ENCODE peak calls at places on chromosomes 12 and 14, in six cellular contexts. F is DND-41, J is left ventricle myocardium inferior, V is breast epithelium, Z is fibroblast of mammary gland, S is H1. M is an unnamed sample.

GRCh38 chr14:105427412-105427811 is 7.8 kb downstream of the MTA1 start:
- DNase-seq in S (no peak), J (no peak), V (no peak), F (no peak), Z (no peak), M (no peak)

GRCh38 chr12:132429932-132430643 is 59.9 kb upstream of the FBRSL1 start:
- DNase-seq in V (no peak), S (no peak), F (peak; percentile 87), Z (no peak), J (no peak), M (peak; percentile 63)

GRCh38 chr12:122155705-122156104 is 18.3 kb downstream of the IL31 start:
- DNase-seq in S (no peak), Z (no peak), V (no peak), F (no peak), J (no peak), M (no peak)

GRCh38 chr12:76874491-76875190 is 4.2 kb downstream of the CSRP2 start:
- DNase-seq in V (no peak), J (no peak), S (no peak), Z (no peak), F (no peak), M (no peak)

GRCh38 chr14:61510736-61511557 is 184.4 kb upstream of the HIF1A start:
- DNase-seq in J (no peak), Z (no peak), F (no peak), S (no peak), V (no peak), M (no peak)

GRCh38 chr12:112456029-112456428 is 37.3 kb downstream of the PTPN11 start:
- DNase-seq in J (no peak), F (no peak), S (no peak), Z (no peak), V (no peak), M (no peak)

GRCh38 chr12:19576421-19576925 is 137.2 kb downstream of the AEBP2 start:
- DNase-seq in V (no peak), Z (no peak), J (no peak), S (no peak), F (no peak), M (no peak)

GRCh38 chr14:93311082-93311481 is 21.8 kb downstream of the BTBD7 start:
- DNase-seq in J (no peak), S (no peak), F (no peak), V (no peak), Z (no peak), M (no peak)

GRCh38 chr12:32603858-32604257 is 75.2 kb upstream of the DNM1L start:
- DNase-seq in V (no peak), J (no peak), Z (peak; percentile 94), F (no peak), S (no peak), M (no peak)

GRCh38 chr14:54787263-54787662 is 115.4 kb downstream of the GCH1 start:
- DNase-seq in V (no peak), J (no peak), S (no peak), F (no peak), Z (no peak), M (no peak)

GRCh38 chr12:107318804-107319535 is 225.6 kb upstream of the CRY1 start:
- DNase-seq in S (no peak), V (peak; percentile 20), Z (peak; percentile 41), J (no peak), F (no peak), M (no peak)

GRCh38 chr14:91444335-91445020 is 26.9 kb upstream of the CCDC88C start:
- DNase-seq in F (no peak), J (no peak), Z (no peak), S (no peak), V (no peak), M (no peak)

GRCh38 chr12:119230804-119231203 is 52.1 kb downstream of the HSPB8 start:
- DNase-seq in S (no peak), Z (no peak), V (no peak), F (no peak), J (no peak), M (no peak)

GRCh38 chr12:110929818-110930217 is 9.4 kb upstream of the MYL2 start:
- DNase-seq in Z (no peak), S (no peak), F (no peak), V (no peak), J (no peak), M (no peak)

GRCh38 chr12:39764944-39765560 is 145.4 kb upstream of the ABCD2 start:
- DNase-seq in S (no peak), J (no peak), F (no peak), V (no peak), Z (peak; percentile 61), M (no peak)

GRCh38 chr14:88791252-88791621 is 1.5 kb downstream of the EML5 start:
- DNase-seq in F (no peak), J (no peak), S (no peak), Z (no peak), V (no peak), M (no peak)

GRCh38 chr14:24734917-24735500 is 101.0 kb upstream of the GZMB start:
- DNase-seq in S (no peak), J (no peak), V (no peak), Z (peak; percentile 82), F (peak; percentile 24), M (peak; percentile 30)

DNA sequence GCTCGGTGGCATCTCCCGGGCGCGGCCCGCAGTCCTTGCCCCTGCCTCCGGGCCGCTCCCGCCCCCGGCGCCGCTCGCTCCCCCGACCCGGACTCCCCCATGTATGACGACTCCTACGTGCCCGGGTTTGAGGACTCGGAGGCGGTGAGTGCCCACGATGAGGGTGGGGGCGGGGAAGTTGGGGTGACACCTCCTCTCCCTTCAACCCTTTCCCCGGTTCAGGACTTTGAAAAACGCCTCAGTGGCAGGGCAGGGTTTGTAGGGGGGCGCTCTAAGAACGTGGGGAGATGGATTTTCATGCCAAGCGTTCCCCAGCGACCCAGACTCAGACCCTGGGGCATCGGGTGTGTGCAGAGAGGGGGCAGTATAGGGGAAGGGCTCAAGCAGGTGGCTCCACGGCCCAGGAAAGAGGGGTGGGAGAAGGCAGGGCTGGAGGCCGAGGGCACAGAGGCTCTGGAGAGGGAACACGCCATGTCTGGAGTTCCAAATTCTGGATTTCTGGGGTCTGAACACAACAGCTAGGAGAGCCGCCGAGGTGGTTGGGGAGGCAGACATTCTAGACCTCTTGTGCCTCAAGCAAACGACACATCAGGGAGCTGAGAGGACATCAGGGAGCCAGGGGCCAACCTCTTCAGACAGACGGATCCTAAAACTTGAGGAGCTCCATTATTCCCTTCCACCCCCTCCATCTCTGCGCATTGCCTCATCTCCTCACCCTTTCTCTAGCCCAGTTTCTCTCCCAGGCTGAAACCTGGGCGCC is 715 bp downstream of the CACNB3 start:
- DNase-seq in V (no peak), S (no peak), F (no peak), J (no peak), Z (no peak), M (no peak)
- H3K4me3 ChIP-seq in V (peak overlapping the region; percentile 70), S (peak overlapping the region; percentile 41), F (peak overlapping the region; percentile 34), J (peak overlapping the region; percentile 84), Z (peak overlapping the region; percentile 61), M (peak overlapping the region; percentile 77)

GRCh38 chr14:63727231-63727735 is 582 bp downstream of the SGPP1 start:
- DNase-seq in V (no peak), J (peak; percentile 32), F (peak; percentile 16), S (no peak), Z (peak; percentile 34), M (peak; percentile 36)

GRCh38 chr14:63726499-63726898 is 1.4 kb downstream of the SGPP1 start:
- DNase-seq in F (no peak), V (no peak), J (no peak), S (no peak), Z (no peak), M (no peak)

GRCh38 chr14:63730659-63731058 is 2.8 kb upstream of the SGPP1 start:
- DNase-seq in J (no peak), S (no peak), Z (no peak), V (no peak), F (no peak), M (no peak)

GRCh38 chr14:63725786-63726185 is 2.1 kb downstream of the SGPP1 start:
- DNase-seq in Z (no peak), J (no peak), F (no peak), S (no peak), V (no peak), M (no peak)

GRCh38 chr14:63727736-63728728 is at the start of gene SGPP1:
- DNase-seq in V (peak; percentile 62), Z (peak; percentile 75), J (peak; percentile 84), S (no peak), F (peak; percentile 86), M (peak; percentile 78)
- TF ChIP-seq CTCF in V (no peak), Z (peak; percentile 16), J (peak; percentile 64), S (peak; percentile 19), F (peak; percentile 60), M (no peak)

DNA sequence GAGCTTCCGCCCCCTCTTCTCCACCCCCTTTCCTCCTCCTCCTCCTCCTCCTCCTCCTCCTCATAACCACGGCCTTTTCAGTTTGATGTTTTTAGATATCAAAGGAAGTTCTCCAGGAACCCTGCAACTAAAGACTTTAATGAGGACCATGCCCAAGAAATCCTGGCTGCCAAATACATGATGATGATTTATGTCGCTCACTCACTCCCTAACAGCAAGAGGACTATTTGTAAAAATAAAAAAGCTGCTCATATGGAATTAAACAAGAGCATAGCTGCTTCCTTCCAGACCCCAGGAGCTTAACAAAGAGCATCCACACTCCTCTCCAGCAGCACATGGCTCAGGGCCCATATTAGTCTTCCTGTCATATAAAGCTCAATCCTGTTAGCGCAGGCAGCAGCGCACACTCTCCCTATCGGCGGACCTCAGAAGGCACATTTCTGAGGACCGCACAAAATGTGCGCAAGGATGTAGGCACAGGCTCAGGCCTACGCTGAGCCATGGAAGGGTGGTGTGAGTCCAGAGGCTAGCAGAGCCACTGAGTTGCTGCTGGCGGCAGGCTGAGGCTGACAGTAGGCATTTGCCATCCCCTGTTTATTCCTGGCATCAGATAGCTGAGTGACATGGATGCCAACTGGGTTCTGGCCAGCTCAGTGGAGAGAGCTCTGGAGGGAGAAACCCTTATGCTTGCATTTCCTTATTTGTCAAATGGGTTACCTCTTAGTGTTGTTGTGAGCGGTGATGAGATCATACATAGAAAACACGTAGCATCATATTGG is 232.8 kb downstream of the MSRB3 start:
- DNase-seq in V (peak; percentile 69), F (no peak), J (peak; percentile 53), Z (peak; percentile 38), S (no peak), M (no peak)
- H3K4me3 ChIP-seq in V (no peak overlapping the region), F (no peak overlapping the region), J (no peak overlapping the region), Z (no peak overlapping the region), S (no peak overlapping the region), M (no peak overlapping the region)

GRCh38 chr14:102760485-102761193 is 16.6 kb upstream of the TRAF3 start:
- DNase-seq in V (no peak), F (no peak), S (no peak), J (no peak), Z (no peak), M (no peak)

GRCh38 chr14:102757646-102758045 is 19.6 kb upstream of the TRAF3 start:
- DNase-seq in J (no peak), V (no peak), F (no peak), Z (no peak), S (no peak), M (no peak)

GRCh38 chr14:102758087-102758486 is 19.2 kb upstream of the TRAF3 start:
- DNase-seq in S (no peak), J (no peak), V (no peak), Z (no peak), F (no peak), M (no peak)

GRCh38 chr14:102761206-102761605 is 16.0 kb upstream of the TRAF3 start:
- DNase-seq in S (no peak), Z (no peak), F (no peak), V (no peak), J (no peak), M (no peak)

DNA sequence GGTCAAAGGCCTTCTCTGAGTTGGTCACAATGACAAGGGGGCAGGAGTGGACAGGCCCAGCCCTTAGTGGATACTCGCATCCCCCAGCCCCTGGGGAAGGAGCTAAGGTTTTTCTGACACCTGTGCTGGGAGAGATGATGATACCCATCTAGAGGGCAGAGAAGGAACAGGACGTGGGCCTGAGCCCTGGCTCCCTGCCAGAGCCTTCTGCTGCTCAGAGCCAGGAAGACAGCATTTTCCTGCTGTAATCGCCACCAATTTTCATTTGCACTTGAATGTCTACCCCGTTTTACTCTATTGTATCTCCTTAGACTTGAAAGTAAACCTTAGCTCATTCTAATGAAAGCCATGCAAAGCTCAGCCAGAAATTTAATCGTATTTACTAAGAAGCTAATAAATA is 17.8 kb upstream of the TRAF3 start:
- DNase-seq in J (no peak), Z (no peak), V (no peak), S (no peak), F (peak; percentile 32), M (no peak)
- TF ChIP-seq CTCF in J (no peak), Z (no peak), V (no peak), S (no peak), F (peak; percentile 13), M (no peak)

M was measured in stomach.